ENCODE peak calls at places on chromosomes 11 and 22, in eight cellular contexts. G is prostate gland, V is RWPE2, U is AG10803, S is foreskin fibroblast, Y is BJ, Z is endothelial cell of umbilical vein, T is cardiac muscle cell. A is an unnamed sample.

GRCh38 chr22:31125521-31126117 is 2.9 kb downstream of the INPP5J start:
- DNase-seq in G (no peak), V (no peak), U (no peak), S (no peak), Y (no peak), Z (no peak), T (no peak), A (no peak)

GRCh38 chr22:19122752-19123492 is 710 bp upstream of the DGCR2 start:
- DNase-seq in G (peak), V (no peak), U (no peak), S (no peak), Y (no peak), Z (no peak), T (peak), A (no peak)

GRCh38 chr11:68687986-68688385 is 3.6 kb downstream of the GAL start:
- DNase-seq in G (no peak), V (no peak), U (no peak), S (no peak), Y (no peak), Z (no peak), T (no peak), A (no peak)

GRCh38 chr11:81887671-81888070 is 846.0 kb downstream of the FAM181B start:
- DNase-seq in G (no peak), V (no peak), U (no peak), S (no peak), Y (no peak), Z (no peak), T (no peak), A (no peak)

GRCh38 chr11:18912883-18913282 is 26.3 kb downstream of the MRGPRX1 start:
- DNase-seq in G (no peak), V (no peak), U (no peak), S (no peak), Y (no peak), Z (no peak), T (no peak), A (no peak)

GRCh38 chr11:107493117-107493516 is 35.5 kb upstream of the CWF19L2 start:
- DNase-seq in G (no peak), V (peak), U (peak), S (peak), Y (no peak), Z (no peak), T (no peak), A (no peak)

GRCh38 chr11:17098038-17098437 is 20.6 kb upstream of the RPS13 start:
- DNase-seq in G (no peak), V (no peak), U (no peak), S (no peak), Y (no peak), Z (no peak), T (no peak), A (no peak)

GRCh38 chr11:115324569-115325432 is 179.4 kb downstream of the CADM1 start:
- DNase-seq in G (peak), V (no peak), U (peak), S (peak), Y (no peak), Z (peak), T (peak), A (peak)

GRCh38 chr11:35077709-35078695 is 61.0 kb upstream of the CD44 start:
- DNase-seq in G (no peak), V (no peak), U (peak), S (peak), Y (no peak), Z (peak), T (no peak), A (no peak)

GRCh38 chr11:35418282-35418846 is 994 bp downstream of the SLC1A2 start:
- DNase-seq in G (no peak), V (no peak), U (no peak), S (no peak), Y (no peak), Z (no peak), T (peak), A (no peak)

GRCh38 chr11:107702723-107703122 is 9.1 kb downstream of the SLN start:
- DNase-seq in G (no peak), V (no peak), U (peak), S (no peak), Y (no peak), Z (no peak), T (no peak), A (no peak)

GRCh38 chr22:23078462-23078787 is 8.1 kb downstream of the GNAZ start:
- DNase-seq in G (no peak), V (no peak), U (no peak), S (no peak), Y (no peak), Z (no peak), T (no peak), A (no peak)

GRCh38 chr11:67020949-67021348 is 2.0 kb upstream of the SYT12 start:
- DNase-seq in G (no peak), V (no peak), U (no peak), S (no peak), Y (no peak), Z (no peak), T (no peak), A (no peak)

GRCh38 chr11:67022961-67023956 is at the start of gene SYT12:
- DNase-seq in G (no peak), V (no peak), U (no peak), S (no peak), Y (no peak), Z (no peak), T (peak), A (no peak)

GRCh38 chr11:67023957-67024353 is 1.0 kb downstream of the SYT12 start:
- DNase-seq in G (no peak), V (no peak), U (no peak), S (no peak), Y (no peak), Z (no peak), T (no peak), A (no peak)

GRCh38 chr11:67024410-67024809 is 1.5 kb downstream of the SYT12 start:
- DNase-seq in G (no peak), V (no peak), U (no peak), S (no peak), Y (no peak), Z (no peak), T (no peak), A (no peak)

GRCh38 chr11:67022341-67022933 is 497 bp upstream of the SYT12 start:
- DNase-seq in G (peak), V (peak), U (no peak), S (peak), Y (no peak), Z (no peak), T (no peak), A (no peak)
- H3K4me3 ChIP-seq in G (peak), V (peak), U (peak), S (no peak), Y (no peak), Z (no peak), T (peak), A (no peak)

GRCh38 chr11:123469089-123469488 is 39.0 kb downstream of the GRAMD1B start:
- DNase-seq in G (no peak), V (no peak), U (no peak), S (no peak), Y (no peak), Z (peak), T (peak), A (no peak)
- H3K4me3 ChIP-seq in G (no peak), V (no peak), U (no peak), S (no peak), Y (no peak), Z (no peak), T (no peak), A (no peak)

GRCh38 chr22:42928969-42929837 is 72.1 kb upstream of the ARFGAP3 start:
- DNase-seq in G (no peak), V (no peak), U (peak), S (no peak), Y (no peak), Z (no peak), T (no peak), A (no peak)
- H3K4me3 ChIP-seq in G (no peak), V (no peak), U (no peak), S (no peak), Y (no peak), Z (no peak), T (no peak), A (no peak)

GRCh38 chr11:128494418-128495332 is 92.7 kb downstream of the ETS1 start:
- DNase-seq in G (no peak), V (no peak), U (no peak), S (no peak), Y (no peak), Z (no peak), T (no peak), A (no peak)

GRCh38 chr11:128498846-128499245 is 88.5 kb downstream of the ETS1 start:
- DNase-seq in G (no peak), V (no peak), U (peak), S (no peak), Y (no peak), Z (no peak), T (no peak), A (no peak)

GRCh38 chr11:128497057-128497957 is 90.1 kb downstream of the ETS1 start:
- DNase-seq in G (peak), V (no peak), U (peak), S (peak), Y (peak), Z (peak), T (no peak), A (peak)

GRCh38 chr11:128496684-128497056 is 90.7 kb downstream of the ETS1 start:
- DNase-seq in G (no peak), V (no peak), U (no peak), S (no peak), Y (no peak), Z (no peak), T (no peak), A (no peak)

DNA sequence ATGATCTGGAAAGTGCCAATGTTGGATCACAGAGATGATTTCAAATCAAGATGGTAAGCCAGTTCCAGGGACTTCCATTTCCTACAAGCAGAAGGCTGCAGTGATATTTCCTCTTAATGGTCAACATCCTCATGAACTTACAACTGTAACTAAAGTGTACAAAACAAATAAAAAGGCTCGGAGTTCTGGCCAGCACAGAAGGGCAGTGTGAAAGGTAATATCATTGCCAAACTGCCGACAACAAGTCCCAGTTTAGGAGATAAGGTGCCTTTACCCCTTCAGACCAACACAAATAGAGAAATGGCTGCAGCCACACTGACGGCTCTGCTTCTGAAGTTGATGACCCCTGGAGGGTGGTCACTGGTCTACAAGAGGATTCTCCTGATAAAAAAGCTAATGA is 91.1 kb downstream of the ETS1 start:
- DNase-seq in G (no peak), V (no peak), U (no peak), S (no peak), Y (no peak), Z (no peak), T (no peak), A (peak)
- H3K4me3 ChIP-seq in G (no peak), V (no peak), U (peak), S (no peak), Y (no peak), Z (no peak), T (no peak), A (no peak)

DNA sequence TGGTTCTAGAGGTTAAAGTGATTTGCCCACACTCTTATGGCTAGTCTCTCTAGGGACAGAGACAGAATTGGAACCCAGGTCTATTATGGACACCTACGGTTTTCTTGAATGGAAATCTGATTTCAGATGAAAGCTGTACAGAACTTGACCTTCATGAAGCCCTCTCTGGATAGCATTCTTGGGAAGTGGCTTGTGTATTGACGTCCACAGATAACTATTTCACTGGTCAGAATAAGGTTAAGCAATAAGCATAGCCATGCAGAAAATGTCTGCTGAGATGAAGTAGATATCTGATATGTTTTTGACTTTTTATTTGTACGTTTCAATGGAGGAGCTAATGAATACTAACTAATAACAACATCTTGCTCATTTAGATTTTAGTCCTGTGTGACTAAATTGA is 1.1 kb downstream of the TLCD5 start:
- DNase-seq in G (no peak), V (no peak), U (peak), S (no peak), Y (no peak), Z (no peak), T (no peak), A (no peak)
- H3K4me3 ChIP-seq in G (no peak), V (no peak), U (peak), S (peak), Y (peak), Z (no peak), T (peak), A (peak)

GRCh38 chr11:87035976-87036583 is 1.7 kb upstream of the TMEM135 start:
- DNase-seq in G (no peak), V (no peak), U (no peak), S (no peak), Y (no peak), Z (no peak), T (no peak), A (no peak)

GRCh38 chr11:87037450-87038234 is at the start of gene TMEM135:
- DNase-seq in G (peak), V (peak), U (peak), S (peak), Y (peak), Z (peak), T (peak), A (peak)

GRCh38 chr11:87038235-87038960 is 664 bp downstream of the TMEM135 start:
- DNase-seq in G (no peak), V (no peak), U (no peak), S (no peak), Y (no peak), Z (peak), T (no peak), A (no peak)

GRCh38 chr11:87036756-87037449 is 831 bp upstream of the TMEM135 start:
- DNase-seq in G (no peak), V (no peak), U (no peak), S (no peak), Y (no peak), Z (no peak), T (no peak), A (no peak)

DNA sequence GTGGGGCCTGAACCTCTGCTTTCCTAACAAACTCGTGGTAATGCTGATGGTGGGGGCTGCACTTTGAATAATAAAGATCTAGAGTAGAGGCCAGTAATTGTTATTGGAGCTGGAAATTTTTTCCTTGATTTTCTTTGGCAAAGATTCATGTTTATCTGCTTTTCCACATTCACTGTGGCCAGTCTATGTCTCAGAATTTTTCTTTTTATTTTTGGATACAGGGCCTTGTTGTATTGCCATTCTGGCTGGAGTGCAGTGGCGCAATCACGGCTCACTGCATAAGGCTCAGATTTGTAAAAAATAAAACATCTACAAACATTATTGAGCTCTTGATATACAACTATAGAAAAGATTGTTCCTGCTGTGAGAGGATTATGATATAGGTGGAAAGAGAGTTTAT is 1.6 kb downstream of the TMEM135 start:
- DNase-seq in G (no peak), V (no peak), U (peak), S (no peak), Y (no peak), Z (peak), T (no peak), A (no peak)
- H3K4me3 ChIP-seq in G (no peak), V (no peak), U (no peak), S (peak), Y (no peak), Z (no peak), T (peak), A (no peak)

GRCh38 chr11:76155455-76156232 is 50.7 kb downstream of the WNT11 start:
- DNase-seq in G (no peak), V (no peak), U (no peak), S (no peak), Y (no peak), Z (no peak), T (no peak), A (no peak)

GRCh38 chr11:76159303-76159937 is 46.9 kb downstream of the WNT11 start:
- DNase-seq in G (no peak), V (peak), U (no peak), S (no peak), Y (no peak), Z (no peak), T (no peak), A (no peak)

GRCh38 chr11:76158394-76159302 is 47.7 kb downstream of the WNT11 start:
- DNase-seq in G (no peak), V (no peak), U (no peak), S (no peak), Y (no peak), Z (no peak), T (no peak), A (no peak)

GRCh38 chr11:76157891-76158290 is 48.4 kb downstream of the WNT11 start:
- DNase-seq in G (no peak), V (no peak), U (no peak), S (no peak), Y (no peak), Z (no peak), T (no peak), A (no peak)

DNA sequence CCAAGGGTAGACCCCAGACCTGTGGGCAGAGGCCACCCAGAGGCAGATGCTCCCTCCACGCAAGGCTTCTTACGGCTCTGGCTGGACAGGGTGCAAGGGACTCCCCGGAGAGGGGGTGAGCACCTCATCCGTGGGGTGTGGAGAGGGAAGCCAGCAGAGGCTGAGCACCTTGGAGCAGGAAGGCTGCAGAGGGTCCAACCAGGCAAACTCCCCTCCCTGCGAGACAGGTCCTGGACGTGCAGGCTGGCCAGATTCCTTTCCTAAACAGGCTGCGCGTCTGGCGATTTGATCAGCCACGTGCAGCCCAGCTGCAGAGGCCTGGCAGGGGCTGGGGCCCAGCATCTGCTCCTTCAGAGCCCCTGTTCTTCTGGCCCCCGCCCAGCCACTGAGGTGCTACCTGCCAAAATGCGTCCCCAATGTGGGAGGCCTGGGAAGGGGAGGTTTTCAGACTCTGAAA is 49.3 kb downstream of the WNT11 start:
- DNase-seq in G (no peak), V (no peak), U (no peak), S (no peak), Y (no peak), Z (no peak), T (no peak), A (no peak)
- H3K4me3 ChIP-seq in G (no peak), V (no peak), U (no peak), S (no peak), Y (no peak), Z (no peak), T (no peak), A (no peak)

GRCh38 chr11:131694526-131695424 is 324.4 kb downstream of the NTM start:
- DNase-seq in G (peak), V (no peak), U (peak), S (peak), Y (peak), Z (peak), T (peak), A (no peak)
- H3K4me3 ChIP-seq in G (no peak), V (no peak), U (no peak), S (no peak), Y (no peak), Z (no peak), T (no peak), A (no peak)

GRCh38 chr22:41946360-41947180 is at the start of gene CENPM:
- DNase-seq in G (peak), V (peak), U (peak), S (peak), Y (peak), Z (peak), T (peak), A (peak)
- H3K4me3 ChIP-seq in G (peak), V (peak), U (peak), S (peak), Y (peak), Z (peak), T (peak), A (peak)